ENCODE peak calls at places on chromosome 14, in seven cellular contexts. W is Calu3, D is RWPE1, P is GM10248, K is right lobe of liver, U is neural progenitor cell, A is MCF 10A. F is an unnamed sample.

GRCh38 chr14:70924521-70924920 is 17.3 kb downstream of the PCNX1 start:
- DNase-seq in W (no peak), D (no peak), P (no peak), K (no peak), U (no peak), A (no peak), F (no peak)

GRCh38 chr14:36516719-36517241 is 3.3 kb downstream of the NKX2-1 start:
- DNase-seq in W (no peak), D (no peak), P (peak; percentile 8), K (no peak), U (no peak), A (no peak), F (no peak)

GRCh38 chr14:100213587-100213955 is 25.4 kb upstream of the YY1 start:
- DNase-seq in W (no peak), D (no peak), P (no peak), K (no peak), U (no peak), A (no peak), F (no peak)

GRCh38 chr14:101456246-101457159 is 104.8 kb upstream of the DIO3 start:
- DNase-seq in W (no peak), D (no peak), P (no peak), K (no peak), U (peak; percentile 80), A (no peak), F (no peak)

GRCh38 chr14:76181546-76181945 is 29.8 kb downstream of the GPATCH2L start:
- DNase-seq in W (no peak), D (no peak), P (no peak), K (no peak), U (no peak), A (peak; percentile 6), F (no peak)

GRCh38 chr14:92121207-92121669 is 268 bp downstream of the NDUFB1 start:
- DNase-seq in W (no peak), D (no peak), P (peak; percentile 59), K (peak; percentile 60), U (peak; percentile 57), A (no peak), F (no peak)

GRCh38 chr14:23348297-23348655 is 4.4 kb downstream of the SLC22A17 start:
- DNase-seq in W (no peak), D (no peak), P (no peak), K (no peak), U (no peak), A (no peak), F (no peak)

GRCh38 chr14:50396636-50397460 is at the start of gene CDKL1:
- DNase-seq in W (peak; percentile 63), D (peak; percentile 66), P (peak; percentile 64), K (peak; percentile 72), U (peak; percentile 86), A (peak; percentile 76), F (peak; percentile 79)

GRCh38 chr14:83529531-83529930 is 1995.9 kb upstream of the SEL1L start:
- DNase-seq in W (no peak), D (no peak), P (no peak), K (no peak), U (no peak), A (no peak), F (no peak)

GRCh38 chr14:95535226-95536021 is 574 bp downstream of the GLRX5 start:
- DNase-seq in W (no peak), D (no peak), P (no peak), K (peak; percentile 45), U (peak; percentile 25), A (no peak), F (no peak)

GRCh38 chr14:46432516-46432915 is 219.1 kb downstream of the RPL10L start:
- DNase-seq in W (no peak), D (no peak), P (no peak), K (no peak), U (no peak), A (no peak), F (no peak)

GRCh38 chr14:92914087-92914656 is 8.8 kb upstream of the CHGA start:
- DNase-seq in W (peak; percentile 37), D (no peak), P (no peak), K (no peak), U (peak; percentile 86), A (peak; percentile 56), F (no peak)

GRCh38 chr14:66496188-66496807 is 10.1 kb downstream of the CCDC196 start:
- DNase-seq in W (no peak), D (no peak), P (no peak), K (peak; percentile 32), U (no peak), A (no peak), F (no peak)

GRCh38 chr14:100145682-100146464 is 13.6 kb downstream of the DEGS2 start:
- DNase-seq in W (no peak), D (no peak), P (no peak), K (no peak), U (no peak), A (no peak), F (no peak)

GRCh38 chr14:29601559-29602109 is 326.0 kb downstream of the PRKD1 start:
- DNase-seq in W (no peak), D (no peak), P (no peak), K (no peak), U (no peak), A (no peak), F (no peak)

GRCh38 chr14:34971381-34971780 is 11.4 kb upstream of the SRP54 start:
- DNase-seq in W (no peak), D (no peak), P (no peak), K (no peak), U (no peak), A (no peak), F (no peak)

GRCh38 chr14:51999084-51999483 is 9.7 kb downstream of the RTRAF start:
- DNase-seq in W (no peak), D (no peak), P (no peak), K (no peak), U (no peak), A (no peak), F (no peak)

GRCh38 chr14:31969841-31970240 is 107.3 kb upstream of the ARHGAP5 start:
- DNase-seq in W (no peak), D (no peak), P (no peak), K (no peak), U (no peak), A (no peak), F (no peak)

GRCh38 chr14:21068521-21069387 is 1.4 kb upstream of the ARHGEF40 start:
- DNase-seq in W (peak; percentile 60), D (peak; percentile 78), P (peak; percentile 61), K (peak; percentile 56), U (peak; percentile 84), A (peak; percentile 64), F (no peak)

GRCh38 chr14:77023001-77023996 is 5.2 kb downstream of the IRF2BPL start:
- DNase-seq in W (peak; percentile 68), D (no peak), P (no peak), K (peak; percentile 82), U (peak; percentile 70), A (peak; percentile 52), F (no peak)

GRCh38 chr14:93725002-93725582 is 63.2 kb downstream of the PRIMA1 start:
- DNase-seq in W (no peak), D (no peak), P (no peak), K (no peak), U (no peak), A (no peak), F (no peak)

GRCh38 chr14:90579816-90580215 is 183.0 kb downstream of the CALM1 start:
- DNase-seq in W (no peak), D (no peak), P (no peak), K (no peak), U (no peak), A (no peak), F (no peak)
- TF ChIP-seq CTCF in W (no peak), D (no peak), P (no peak), K (no peak), U (no peak), A (no peak), F (no peak)

GRCh38 chr14:73785834-73786631 is 65.6 kb upstream of the PTGR2 start:
- DNase-seq in W (peak; percentile 66), D (peak; percentile 78), P (no peak), K (peak; percentile 82), U (peak; percentile 69), A (peak; percentile 93), F (peak; percentile 77)
- TF ChIP-seq CTCF in W (no peak), D (peak; percentile 19), P (no peak), K (no peak), U (no peak), A (no peak), F (peak; percentile 63)

DNA sequence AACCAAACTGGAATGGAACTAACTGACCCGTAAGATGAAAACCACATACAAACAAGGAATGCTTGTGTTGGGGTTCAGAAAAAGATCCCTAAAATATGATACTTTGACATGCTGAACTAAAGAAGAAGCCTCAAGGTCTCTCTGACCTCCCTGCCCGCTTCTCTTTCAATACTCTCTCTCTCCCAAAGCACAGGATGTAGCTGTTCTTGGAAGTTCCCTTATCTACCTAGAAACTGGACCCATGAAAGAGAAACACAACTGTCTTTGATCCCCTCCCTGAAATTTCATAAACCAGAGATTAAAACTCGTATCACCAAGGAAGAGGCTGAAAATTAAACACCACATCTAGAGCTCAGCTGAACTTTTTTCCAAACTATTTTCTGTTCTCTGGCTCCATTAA is 76.7 kb upstream of the FERMT2 start:
- DNase-seq in W (no peak), D (no peak), P (no peak), K (no peak), U (no peak), A (no peak), F (no peak)
- TF ChIP-seq CTCF in W (no peak), D (no peak), P (no peak), K (no peak), U (no peak), A (no peak), F (no peak)

DNA sequence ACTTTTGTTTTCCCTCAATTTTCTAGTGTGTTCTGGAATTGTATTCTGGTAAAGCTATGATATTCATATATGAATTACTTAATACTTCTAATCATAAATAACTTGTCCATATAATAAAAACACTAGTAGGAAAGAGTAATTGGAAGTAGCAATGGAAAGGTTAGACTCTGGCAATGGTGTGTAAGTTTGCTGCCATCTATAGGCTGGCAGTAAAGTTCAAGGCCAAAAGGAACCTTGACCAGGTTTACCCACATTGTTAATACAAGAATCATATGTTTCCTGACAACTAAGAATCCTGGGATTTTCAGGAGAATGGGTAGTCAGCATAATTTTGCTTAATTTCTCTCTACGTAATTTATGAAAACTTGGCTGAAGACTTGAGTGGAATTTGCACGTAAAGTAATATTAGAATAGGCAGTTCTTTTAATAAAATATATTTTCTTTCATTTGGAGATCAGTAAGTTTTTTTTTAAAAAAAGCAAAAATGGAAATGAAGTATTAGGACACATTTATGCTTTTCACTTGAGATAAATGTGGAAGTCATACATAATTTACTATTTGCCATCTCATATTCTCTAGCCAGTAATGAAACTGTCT is 926.7 kb downstream of the GALC start:
- DNase-seq in W (no peak), D (peak; percentile 9), P (no peak), K (no peak), U (no peak), A (peak; percentile 36), F (no peak)
- TF ChIP-seq CTCF in W (peak; percentile 20), D (peak; percentile 49), P (no peak), K (no peak), U (no peak), A (peak; percentile 42), F (peak; percentile 58)

F was measured in type B pancreatic cell.